ENCODE peak calls at places on chromosome 5, in seven cellular contexts. W, C, N, L, D, J and H are unnamed samples.

GRCh38 chr5:80216096-80216495 is 39.8 kb downstream of the SERINC5 start:
- DNase-seq in W (no peak), C (no peak), N (no peak), L (no peak), D (no peak), J (no peak), H (no peak)

GRCh38 chr5:98593418-98593817 is 180.0 kb upstream of the RGMB start:
- DNase-seq in W (no peak), C (no peak), N (no peak), L (no peak), D (no peak), J (no peak), H (no peak)

GRCh38 chr5:168766038-168766700 is 187.0 kb upstream of the PANK3 start:
- DNase-seq in W (no peak), C (no peak), N (no peak), L (no peak), D (no peak), J (no peak), H (no peak)

GRCh38 chr5:58871648-58872242 is 288.9 kb downstream of the RAB3C start:
- DNase-seq in W (no peak), C (peak; percentile 39), N (no peak), L (no peak), D (peak; percentile 69), J (no peak), H (peak; percentile 31)

GRCh38 chr5:143336485-143336884 is 67.0 kb downstream of the NR3C1 start:
- DNase-seq in W (no peak), C (no peak), N (no peak), L (no peak), D (no peak), J (no peak), H (no peak)

GRCh38 chr5:111747336-111747735 is 9.7 kb downstream of the NREP start:
- DNase-seq in W (no peak), C (peak; percentile 57), N (no peak), L (no peak), D (no peak), J (no peak), H (no peak)

GRCh38 chr5:65535529-65535987 is 27.4 kb downstream of the CENPK start:
- DNase-seq in W (no peak), C (no peak), N (no peak), L (no peak), D (no peak), J (no peak), H (no peak)

GRCh38 chr5:140875085-140876065 is at the start of gene PCDHA12:
- DNase-seq in W (no peak), C (peak; percentile 54), N (no peak), L (no peak), D (peak; percentile 72), J (no peak), H (no peak)

GRCh38 chr5:17255471-17256016 is 38.1 kb downstream of the BASP1 start:
- DNase-seq in W (no peak), C (no peak), N (no peak), L (no peak), D (no peak), J (no peak), H (no peak)

GRCh38 chr5:52915176-52915875 is 73.8 kb upstream of the ITGA2 start:
- DNase-seq in W (peak; percentile 18), C (peak; percentile 88), N (peak; percentile 10), L (no peak), D (peak; percentile 80), J (no peak), H (peak; percentile 66)

GRCh38 chr5:113546711-113547159 is 33.2 kb downstream of the YTHDC2 start:
- DNase-seq in W (no peak), C (peak; percentile 47), N (no peak), L (no peak), D (no peak), J (peak; percentile 26), H (no peak)

GRCh38 chr5:1661831-1662558 is 137.6 kb downstream of the MRPL36 start:
- DNase-seq in W (no peak), C (no peak), N (no peak), L (no peak), D (no peak), J (no peak), H (no peak)

GRCh38 chr5:96283589-96283988 is 149.5 kb downstream of the PCSK1 start:
- DNase-seq in W (no peak), C (no peak), N (no peak), L (no peak), D (no peak), J (no peak), H (no peak)